ENCODE peak calls at places on chromosomes 3 and 15, in six cellular contexts. V, X, B, C, L and J are unnamed samples. For H3K27me3, the result is how much of the 10 kb centered on the place peaks cover.

GRCh38 chr3:54447427-54447826 is 325.1 kb downstream of the CACNA2D3 start:
- DNase-seq in V (no peak), X (no peak), B (no peak), C (no peak), L (no peak), J (no peak)

GRCh38 chr3:155282416-155283091 is 10.9 kb downstream of the STRIT1 start:
- DNase-seq in V (no peak), X (no peak), B (no peak), C (no peak), L (no peak), J (no peak)

GRCh38 chr3:191051037-191051436 is 148.0 kb upstream of the OSTN start:
- DNase-seq in V (peak), X (no peak), B (no peak), C (no peak), L (no peak), J (no peak)

GRCh38 chr15:82545002-82545401 is 4.7 kb upstream of the RPS17 start:
- DNase-seq in V (no peak), X (no peak), B (no peak), C (no peak), L (no peak), J (no peak)

GRCh38 chr3:120615863-120616599 is 19.9 kb downstream of the NDUFB4 start:
- DNase-seq in V (peak), X (no peak), B (no peak), C (no peak), L (no peak), J (no peak)

GRCh38 chr3:174440350-174440716 is 418.8 kb upstream of the NAALADL2 start:
- DNase-seq in V (peak), X (peak), B (no peak), C (no peak), L (no peak), J (no peak)

GRCh38 chr15:45448516-45448915 is 70.2 kb upstream of the GATM start:
- DNase-seq in V (no peak), X (no peak), B (no peak), C (no peak), L (no peak), J (no peak)

GRCh38 chr3:106302451-106303221 is 433.8 kb upstream of the CBLB start:
- DNase-seq in V (no peak), X (no peak), B (no peak), C (no peak), L (peak), J (no peak)

GRCh38 chr3:75272708-75273107 is 391.4 kb upstream of the FRG2C start:
- DNase-seq in V (no peak), X (no peak), B (no peak), C (no peak), L (no peak), J (no peak)

GRCh38 chr3:52456800-52457183 is 1.4 kb downstream of the NISCH start:
- DNase-seq in V (no peak), X (no peak), B (no peak), C (no peak), L (no peak), J (no peak)

GRCh38 chr3:58206406-58207011 is 4.3 kb downstream of the DNASE1L3 start:
- DNase-seq in V (peak), X (no peak), B (peak), C (no peak), L (no peak), J (no peak)

GRCh38 chr3:136457793-136458192 is 207.7 kb downstream of the PCCB start:
- DNase-seq in V (no peak), X (no peak), B (no peak), C (no peak), L (no peak), J (no peak)

GRCh38 chr3:136465296-136465695 is 215.2 kb downstream of the PCCB start:
- DNase-seq in V (no peak), X (no peak), B (no peak), C (no peak), L (no peak), J (no peak)

GRCh38 chr3:136464502-136464901 is 214.4 kb downstream of the PCCB start:
- DNase-seq in V (no peak), X (no peak), B (no peak), C (no peak), L (no peak), J (no peak)

GRCh38 chr3:136463170-136463569 is 213.0 kb downstream of the PCCB start:
- DNase-seq in V (no peak), X (no peak), B (no peak), C (no peak), L (no peak), J (no peak)
- H3K27me3 ChIP-seq in V (under half), X (under half), B (under half), C (under half), L (under half), J (under half)

GRCh38 chr3:44518782-44519156 is 36.2 kb upstream of the ZKSCAN7 start:
- DNase-seq in V (no peak), X (no peak), B (no peak), C (no peak), L (no peak), J (no peak)
- H3K27ac ChIP-seq in V (no peak), X (no peak), B (no peak), C (no peak), L (no peak), J (no peak)

GRCh38 chr3:11904157-11904556 is 57.5 kb upstream of the TAMM41 start:
- DNase-seq in V (no peak), X (no peak), B (no peak), C (no peak), L (no peak), J (no peak)
- H3K27me3 ChIP-seq in V (under half), X (under half), B (under half), C (under half), L (under half), J (under half)

GRCh38 chr3:72270730-72271129 is 485.8 kb upstream of the PROK2 start:
- DNase-seq in V (no peak), X (no peak), B (no peak), C (no peak), L (no peak), J (no peak)
- H3K27ac ChIP-seq in V (no peak), X (no peak), B (no peak), C (no peak), L (no peak), J (no peak)

DNA sequence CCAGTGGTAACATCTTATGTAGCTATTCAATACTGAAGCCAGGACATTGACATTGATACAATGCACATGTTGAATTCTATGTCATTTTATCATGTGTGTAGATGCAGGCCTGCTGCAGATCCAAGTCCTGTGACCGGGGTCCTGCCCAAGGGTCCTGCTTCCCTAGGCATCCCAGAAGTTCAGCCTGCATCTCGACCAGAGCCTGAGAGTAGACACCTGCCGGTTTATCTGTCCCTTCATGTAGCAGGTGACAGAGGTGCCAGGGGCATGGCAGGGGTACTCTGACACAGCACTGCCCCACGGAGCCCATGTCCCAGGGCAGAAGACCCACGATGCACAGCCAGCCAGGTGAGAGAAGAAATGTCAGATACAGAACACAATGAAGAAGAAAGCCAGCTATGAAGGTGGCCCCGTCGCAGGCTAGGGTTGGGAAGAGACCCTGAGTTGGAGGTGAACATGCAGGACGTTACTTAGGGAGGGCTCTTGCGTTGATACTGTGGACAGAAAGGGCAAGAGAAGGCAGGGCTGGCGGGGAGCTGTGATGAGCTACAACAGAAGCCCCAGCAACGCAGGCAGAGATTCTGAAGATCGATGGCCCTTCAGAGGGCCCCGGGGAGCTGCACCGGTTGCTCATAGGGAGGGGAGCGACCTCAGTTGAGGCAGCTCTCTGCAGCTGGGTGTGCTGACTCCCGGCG is 51.0 kb downstream of the TPRA1 start:
- DNase-seq in V (no peak), X (no peak), B (no peak), C (no peak), L (no peak), J (no peak)
- H3K27me3 ChIP-seq in V (under half), X (under half), B (under half), C (under half), L (under half), J (under half)

DNA sequence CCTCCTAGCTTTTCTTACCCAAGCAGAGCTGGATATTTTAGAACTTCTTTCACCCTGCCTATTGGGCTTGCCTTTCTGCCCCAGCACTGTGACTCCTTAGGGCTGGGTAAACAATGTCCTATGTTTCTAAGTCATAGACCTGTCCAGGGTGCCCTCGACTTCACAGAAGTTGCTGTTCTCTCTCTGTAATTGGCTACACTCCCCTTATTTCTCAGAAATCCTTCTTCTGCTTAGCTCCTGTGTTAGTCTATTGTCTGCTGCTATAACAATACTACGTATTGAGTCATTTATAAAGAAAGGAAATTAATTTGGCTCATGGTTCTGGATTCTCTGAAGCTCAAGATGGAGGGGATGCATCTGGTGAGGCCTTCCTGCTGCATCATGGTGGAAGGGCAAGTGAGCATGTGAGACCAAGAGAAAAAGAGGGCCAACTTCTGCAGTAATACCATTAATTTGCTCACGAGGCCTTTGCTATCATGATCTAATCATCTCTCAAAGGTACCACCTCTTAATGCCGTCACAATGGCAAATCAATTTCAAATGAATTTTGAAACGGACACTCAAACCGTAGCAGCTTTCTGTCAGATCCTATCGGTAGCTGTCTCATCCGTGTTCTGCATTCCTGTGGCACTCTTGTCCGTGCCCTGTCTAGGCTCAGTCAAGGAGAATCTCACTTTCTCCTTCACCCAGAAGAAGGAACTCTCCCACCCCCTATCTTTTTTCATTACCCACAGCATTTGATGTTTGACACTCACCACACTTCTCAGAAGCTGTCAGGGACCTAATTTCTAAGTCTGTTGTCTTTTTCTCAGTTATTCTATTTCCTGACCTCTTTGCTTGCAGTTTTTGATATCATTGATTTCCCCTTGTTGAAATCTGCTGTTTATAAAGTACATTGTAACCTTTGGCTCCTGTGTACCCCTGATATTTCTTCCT is 22.3 kb upstream of the GPR171 start:
- DNase-seq in V (no peak), X (no peak), B (no peak), C (no peak), L (no peak), J (no peak)
- H3K27ac ChIP-seq in V (no peak), X (no peak), B (no peak), C (no peak), L (no peak), J (no peak)

DNA sequence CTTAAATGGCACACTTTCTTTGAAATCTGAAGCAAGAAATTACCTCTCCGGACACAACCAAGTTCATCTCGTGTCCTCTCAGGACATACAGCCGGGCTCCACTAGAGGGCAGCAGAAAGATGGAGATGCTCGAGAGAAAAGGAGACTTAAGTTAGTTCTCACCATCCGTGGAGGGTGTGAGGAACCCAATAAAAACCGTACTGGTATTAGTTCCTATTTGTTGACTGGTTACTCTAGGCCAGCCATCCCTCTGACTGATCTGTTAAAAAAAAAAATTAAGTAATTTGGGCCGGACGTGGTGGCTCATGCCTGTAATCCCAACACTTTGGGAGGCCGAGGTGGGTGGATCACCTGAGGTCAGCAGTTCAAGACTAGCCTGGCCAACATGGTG is 7.9 kb upstream of the CYP11A1 start:
- DNase-seq in V (peak), X (peak), B (peak), C (peak), L (no peak), J (peak)
- H3K27me3 ChIP-seq in V (under half), X (under half), B (under half), C (under half), L (under half), J (under half)

GRCh38 chr15:60507596-60508424 is 28.9 kb upstream of the ICE2 start:
- DNase-seq in V (peak), X (peak), B (peak), C (peak), L (peak), J (no peak)

GRCh38 chr15:60511351-60512157 is 32.6 kb upstream of the ICE2 start:
- DNase-seq in V (no peak), X (no peak), B (no peak), C (peak), L (no peak), J (no peak)

GRCh38 chr15:60510006-60510405 is 31.1 kb upstream of the ICE2 start:
- DNase-seq in V (no peak), X (no peak), B (no peak), C (no peak), L (no peak), J (no peak)

GRCh38 chr15:60509470-60509869 is 30.5 kb upstream of the ICE2 start:
- DNase-seq in V (no peak), X (no peak), B (no peak), C (no peak), L (no peak), J (no peak)

DNA sequence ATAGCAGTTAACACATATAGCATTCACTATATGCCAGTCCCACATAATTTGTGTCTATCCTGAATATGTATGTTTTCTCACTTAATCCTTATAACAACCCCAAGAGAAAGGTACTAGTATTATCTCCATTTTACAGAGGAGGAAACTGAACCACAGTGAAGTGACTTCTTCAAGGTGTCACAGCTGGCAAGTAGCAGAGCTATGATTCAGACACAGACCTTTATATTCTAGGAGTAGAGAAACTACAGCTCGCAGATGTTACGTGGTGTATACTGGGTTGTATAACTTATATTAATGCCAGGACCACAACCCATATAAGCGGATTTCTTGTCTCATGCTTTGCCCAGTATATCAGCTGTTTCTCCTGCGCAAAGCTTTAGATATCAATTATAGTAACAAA is 29.5 kb upstream of the ICE2 start:
- DNase-seq in V (no peak), X (no peak), B (no peak), C (no peak), L (no peak), J (no peak)
- H3K27ac ChIP-seq in V (no peak), X (no peak), B (no peak), C (no peak), L (no peak), J (no peak)

DNA sequence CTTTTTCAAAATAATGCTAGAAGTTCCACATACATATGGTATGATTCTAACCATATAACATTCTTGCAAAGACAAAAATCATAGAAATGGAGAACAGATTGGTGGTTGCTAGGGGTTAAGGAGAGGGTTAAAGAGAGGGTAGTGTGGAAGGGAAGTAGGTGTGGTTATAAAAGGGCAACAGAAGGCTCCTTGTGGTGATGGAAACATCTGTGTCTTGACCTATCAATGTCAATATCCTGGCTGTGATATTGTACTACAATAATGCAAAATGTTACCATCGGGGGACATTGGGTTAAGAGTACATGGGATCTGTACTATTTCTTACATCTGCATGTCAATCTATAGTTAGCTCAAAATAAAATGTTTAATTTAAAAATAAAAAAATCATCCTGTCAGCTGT is 67.8 kb upstream of the FSIP1 start:
- DNase-seq in V (no peak), X (no peak), B (no peak), C (no peak), L (no peak), J (no peak)
- H3K27me3 ChIP-seq in V (under half), X (under half), B (under half), C (under half), L (under half), J (under half)